ENCODE peak calls at places on chromosomes 3 and 15, in seven cellular contexts. V, E, T, W, Z, S and H are unnamed samples.
A peak's percentile ranks its signal among the peaks of the same experiment; 100 is the strongest.

GRCh38 chr3:178384302-178384939 is 151.8 kb upstream of the KCNMB2 start:
- DNase-seq in V (no peak), E (peak; percentile 23), T (no peak), W (no peak), Z (no peak), S (peak; percentile 32), H (no peak)

GRCh38 chr15:94193906-94194305 is 37.5 kb upstream of the MCTP2 start:
- DNase-seq in V (no peak), E (no peak), T (no peak), W (no peak), Z (no peak), S (no peak), H (no peak)

GRCh38 chr3:49417516-49418120 is 4.7 kb downstream of the AMT start:
- DNase-seq in V (no peak), E (no peak), T (no peak), W (no peak), Z (no peak), S (no peak), H (no peak)

GRCh38 chr3:76369170-76369569 is 583.8 kb upstream of the ZNF717 start:
- DNase-seq in V (no peak), E (no peak), T (no peak), W (no peak), Z (peak; percentile 67), S (peak; percentile 33), H (no peak)

GRCh38 chr3:63015614-63016016 is 140.4 kb upstream of the CADPS start:
- DNase-seq in V (peak; percentile 60), E (no peak), T (no peak), W (no peak), Z (peak; percentile 97), S (no peak), H (no peak)

GRCh38 chr3:34189133-34189532 is 390.7 kb downstream of the PDCD6IP start:
- DNase-seq in V (no peak), E (no peak), T (no peak), W (no peak), Z (no peak), S (no peak), H (no peak)

GRCh38 chr3:54954019-54954418 is 26.2 kb upstream of the LRTM1 start:
- DNase-seq in V (no peak), E (no peak), T (no peak), W (no peak), Z (peak; percentile 97), S (peak; percentile 73), H (no peak)

GRCh38 chr3:195844671-195845218 is 33.0 kb upstream of the MUC4 start:
- DNase-seq in V (no peak), E (no peak), T (no peak), W (no peak), Z (no peak), S (no peak), H (no peak)

GRCh38 chr3:152969557-152970300 is 134.8 kb downstream of the P2RY1 start:
- DNase-seq in V (no peak), E (no peak), T (no peak), W (no peak), Z (peak; percentile 84), S (peak; percentile 23), H (no peak)

GRCh38 chr15:64164436-64164835 is 1.6 kb upstream of the PPIB start:
- DNase-seq in V (no peak), E (no peak), T (no peak), W (no peak), Z (no peak), S (no peak), H (no peak)

GRCh38 chr3:148162132-148162531 is 535.6 kb upstream of the AGTR1 start:
- DNase-seq in V (no peak), E (no peak), T (no peak), W (no peak), Z (peak; percentile 27), S (no peak), H (no peak)

GRCh38 chr15:63858881-63859280 is 25.1 kb upstream of the HERC1 start:
- DNase-seq in V (no peak), E (no peak), T (no peak), W (no peak), Z (peak; percentile 87), S (peak; percentile 35), H (no peak)

GRCh38 chr3:126186271-126186670 is 5.9 kb upstream of the ALDH1L1 start:
- DNase-seq in V (no peak), E (no peak), T (no peak), W (no peak), Z (no peak), S (no peak), H (no peak)

GRCh38 chr3:54841461-54841860 is 86.4 kb downstream of the LRTM1 start:
- DNase-seq in V (no peak), E (no peak), T (no peak), W (no peak), Z (peak; percentile 47), S (no peak), H (no peak)

GRCh38 chr3:189952272-189952671 is 168.4 kb downstream of the P3H2 start:
- DNase-seq in V (no peak), E (no peak), T (no peak), W (no peak), Z (no peak), S (no peak), H (no peak)

GRCh38 chr3:138222316-138222715 is 35.2 kb downstream of the ARMC8 start:
- DNase-seq in V (no peak), E (no peak), T (no peak), W (no peak), Z (no peak), S (no peak), H (no peak)

GRCh38 chr15:97874139-97874538 is 86.4 kb upstream of the ARRDC4 start:
- DNase-seq in V (no peak), E (no peak), T (no peak), W (no peak), Z (peak; percentile 12), S (no peak), H (peak; percentile 56)

GRCh38 chr15:43998607-43999006 is 171.8 kb downstream of the WDR76 start:
- DNase-seq in V (no peak), E (no peak), T (no peak), W (no peak), Z (peak; percentile 41), S (peak; percentile 67), H (no peak)

GRCh38 chr3:44883213-44883955 is 9.0 kb downstream of the TGM4 start:
- DNase-seq in V (no peak), E (no peak), T (no peak), W (no peak), Z (peak; percentile 29), S (no peak), H (no peak)

GRCh38 chr3:157650699-157651098 is 147.5 kb upstream of the VEPH1 start:
- DNase-seq in V (no peak), E (no peak), T (no peak), W (no peak), Z (no peak), S (no peak), H (no peak)

GRCh38 chr3:21142031-21142430 is 609.0 kb downstream of the ZNF385D start:
- DNase-seq in V (no peak), E (no peak), T (no peak), W (no peak), Z (no peak), S (no peak), H (no peak)

GRCh38 chr3:169526246-169526645 is 137.3 kb downstream of the MECOM start:
- DNase-seq in V (no peak), E (no peak), T (no peak), W (no peak), Z (no peak), S (peak; percentile 26), H (no peak)

GRCh38 chr3:50604110-50604621 is 7.4 kb downstream of the CISH start:
- DNase-seq in V (no peak), E (no peak), T (no peak), W (no peak), Z (no peak), S (no peak), H (no peak)

GRCh38 chr3:138933068-138933668 is 13.8 kb downstream of the FOXL2 start:
- DNase-seq in V (no peak), E (no peak), T (no peak), W (no peak), Z (peak; percentile 36), S (no peak), H (no peak)

GRCh38 chr3:64459711-64460110 is 228.1 kb downstream of the ADAMTS9 start:
- DNase-seq in V (no peak), E (no peak), T (no peak), W (no peak), Z (no peak), S (no peak), H (no peak)

GRCh38 chr3:73605388-73605787 is 19.4 kb downstream of the PDZRN3 start:
- DNase-seq in V (no peak), E (no peak), T (no peak), W (no peak), Z (no peak), S (peak; percentile 54), H (no peak)

GRCh38 chr3:4830586-4830914 is 148.7 kb upstream of the BHLHE40 start:
- DNase-seq in V (no peak), E (no peak), T (no peak), W (no peak), Z (no peak), S (no peak), H (no peak)